ENCODE peak calls at places on chromosomes 7 and 10, in ten cellular contexts. V, R, D, G, N, W, I, F, T and L are unnamed samples.
A peak's percentile ranks its signal among the peaks of the same experiment; 100 is the strongest.

GRCh38 chr7:148286150-148286549 is 304.4 kb upstream of the C7orf33 start:
- DNase-seq in V (no peak), R (peak; percentile 23), D (no peak), G (peak; percentile 48), N (no peak), W (no peak), I (no peak), F (no peak), T (no peak), L (no peak)

GRCh38 chr7:138992052-138992531 is 10.9 kb upstream of the KIAA1549 start:
- DNase-seq in V (peak; percentile 21), R (peak; percentile 8), D (no peak), G (no peak), N (no peak), W (no peak), I (no peak), F (no peak), T (peak; percentile 26), L (no peak)

GRCh38 chr10:25522946-25523608 is 348.3 kb downstream of the GPR158 start:
- DNase-seq in V (peak; percentile 72), R (no peak), D (no peak), G (peak; percentile 67), N (no peak), W (no peak), I (no peak), F (no peak), T (no peak), L (no peak)

GRCh38 chr7:90853205-90853604 is 257.1 kb downstream of the CDK14 start:
- DNase-seq in V (no peak), R (no peak), D (no peak), G (no peak), N (no peak), W (no peak), I (no peak), F (no peak), T (no peak), L (no peak)

GRCh38 chr10:101986277-101986971 is 69.5 kb downstream of the ARMH3 start:
- DNase-seq in V (peak; percentile 76), R (no peak), D (no peak), G (no peak), N (no peak), W (no peak), I (peak; percentile 61), F (no peak), T (no peak), L (no peak)

GRCh38 chr10:23331567-23332290 is 12.9 kb downstream of the C10orf67 start:
- DNase-seq in V (peak; percentile 82), R (peak; percentile 94), D (no peak), G (no peak), N (no peak), W (no peak), I (no peak), F (no peak), T (peak; percentile 76), L (no peak)

GRCh38 chr7:151686016-151686766 is 166.5 kb upstream of the RHEB start:
- DNase-seq in V (no peak), R (no peak), D (no peak), G (no peak), N (no peak), W (peak; percentile 56), I (peak; percentile 65), F (no peak), T (no peak), L (no peak)

GRCh38 chr7:41872951-41873350 is 170.1 kb upstream of the INHBA start:
- DNase-seq in V (peak; percentile 81), R (no peak), D (no peak), G (no peak), N (no peak), W (no peak), I (no peak), F (no peak), T (no peak), L (no peak)

GRCh38 chr7:144388950-144389349 is 14.5 kb downstream of the NOBOX start:
- DNase-seq in V (peak; percentile 33), R (no peak), D (no peak), G (no peak), N (no peak), W (no peak), I (no peak), F (no peak), T (no peak), L (no peak)

GRCh38 chr10:63722537-63722936 is 201.3 kb downstream of the REEP3 start:
- DNase-seq in V (peak; percentile 82), R (peak; percentile 59), D (no peak), G (no peak), N (no peak), W (no peak), I (no peak), F (no peak), T (no peak), L (no peak)

GRCh38 chr10:63720072-63720537 is 198.9 kb downstream of the REEP3 start:
- DNase-seq in V (peak; percentile 44), R (peak; percentile 67), D (peak; percentile 50), G (peak; percentile 61), N (peak; percentile 40), W (peak; percentile 78), I (no peak), F (peak; percentile 32), T (no peak), L (peak; percentile 17)

GRCh38 chr10:68973975-68974374 is 14.6 kb upstream of the KIFBP start:
- DNase-seq in V (no peak), R (no peak), D (no peak), G (no peak), N (no peak), W (no peak), I (no peak), F (no peak), T (no peak), L (no peak)

GRCh38 chr7:20164420-20165145 is 52.6 kb downstream of the MACC1 start:
- DNase-seq in V (peak; percentile 63), R (no peak), D (no peak), G (no peak), N (no peak), W (no peak), I (no peak), F (no peak), T (no peak), L (no peak)

GRCh38 chr10:35236739-35237138 is 99.6 kb upstream of the CCNY start:
- DNase-seq in V (no peak), R (peak; percentile 49), D (no peak), G (peak; percentile 49), N (no peak), W (no peak), I (no peak), F (no peak), T (no peak), L (no peak)

GRCh38 chr7:11341285-11341944 is 367.7 kb downstream of the PHF14 start:
- DNase-seq in V (peak; percentile 17), R (peak; percentile 34), D (no peak), G (peak; percentile 47), N (no peak), W (peak; percentile 90), I (no peak), F (no peak), T (no peak), L (no peak)